ENCODE peak calls at places on chromosomes 16 and 17, in ten cellular contexts. Z, U, J, Y, W, X, L, I, A and F are unnamed samples.

GRCh38 chr16:62014534-62014933 is 21.7 kb downstream of the CDH8 start:
- DNase-seq in Z (no peak), J (no peak), U (no peak), W (no peak), L (no peak), Y (no peak), A (no peak), I (no peak), X (no peak), F (no peak)

GRCh38 chr17:10036511-10037061 is 131.5 kb upstream of the RCVRN start:
- DNase-seq in I (peak; percentile 74), Y (peak; percentile 77), A (no peak), X (no peak), L (no peak), J (no peak), U (peak; percentile 32), W (peak; percentile 67), Z (no peak), F (no peak)

GRCh38 chr17:76382803-76383644 is 1.4 kb upstream of the SPHK1 start:
- DNase-seq in I (no peak), W (peak; percentile 72), Y (peak; percentile 55), X (peak; percentile 77), A (peak; percentile 65), U (peak; percentile 65), J (no peak), L (no peak), Z (peak; percentile 83), F (no peak)

GRCh38 chr17:65181237-65182061 is 44.3 kb downstream of the RGS9 start:
- DNase-seq in A (no peak), L (no peak), X (no peak), J (no peak), U (no peak), Y (no peak), W (no peak), I (no peak), Z (no peak), F (no peak)

GRCh38 chr17:18380471-18381157 is 3.0 kb downstream of the EVPLL start:
- DNase-seq in Z (no peak), I (no peak), W (no peak), U (no peak), A (no peak), J (no peak), L (no peak), Y (no peak), X (no peak), F (no peak)

GRCh38 chr16:19014456-19014855 is 30.7 kb downstream of the TMC7 start:
- DNase-seq in A (peak; percentile 35), U (peak; percentile 36), J (no peak), X (no peak), W (no peak), I (no peak), Y (no peak), Z (no peak), L (no peak), F (no peak)

GRCh38 chr17:80790981-80791742 is 200.5 kb upstream of the CHMP6 start:
- DNase-seq in L (no peak), A (no peak), X (no peak), Y (no peak), I (no peak), U (no peak), J (no peak), Z (no peak), W (peak; percentile 10), F (no peak)

GRCh38 chr16:1152651-1153259 is at the start of gene CACNA1H:
- DNase-seq in Z (no peak), X (peak; percentile 86), W (no peak), U (peak; percentile 21), J (no peak), A (peak; percentile 61), L (no peak), I (no peak), Y (peak; percentile 51), F (peak; percentile 59)

GRCh38 chr17:9370464-9370863 is 205.2 kb downstream of the STX8 start:
- DNase-seq in Z (peak; percentile 59), L (no peak), X (no peak), I (no peak), J (no peak), U (no peak), W (no peak), Y (no peak), A (no peak), F (no peak)

GRCh38 chr16:23691483-23692189 is 12.9 kb downstream of the PLK1 start:
- DNase-seq in I (no peak), W (no peak), J (peak; percentile 53), Y (no peak), U (no peak), X (no peak), Z (no peak), A (no peak), L (no peak), F (no peak)

GRCh38 chr17:65261152-65261551 is 124.0 kb downstream of the RGS9 start:
- DNase-seq in U (no peak), A (no peak), I (no peak), Y (no peak), X (no peak), Z (no peak), L (no peak), J (no peak), W (no peak), F (no peak)

GRCh38 chr16:35911899-35912298 is 2452.5 kb downstream of the TP53TG3F start:
- DNase-seq in U (no peak), Z (no peak), X (no peak), I (no peak), A (no peak), L (no peak), J (no peak), Y (no peak), W (no peak), F (no peak)

GRCh38 chr16:35908152-35908551 is 2448.7 kb downstream of the TP53TG3F start:
- DNase-seq in Z (no peak), L (no peak), U (no peak), Y (no peak), J (no peak), I (no peak), A (no peak), W (no peak), X (no peak), F (no peak)

GRCh38 chr16:35908942-35909341 is 2449.5 kb downstream of the TP53TG3F start:
- DNase-seq in I (no peak), J (no peak), X (no peak), Z (no peak), L (no peak), U (no peak), W (no peak), Y (no peak), A (peak; percentile 21), F (no peak)

GRCh38 chr16:35910409-35910808 is 2451.0 kb downstream of the TP53TG3F start:
- DNase-seq in I (no peak), L (no peak), W (no peak), A (no peak), J (no peak), X (no peak), Z (no peak), U (no peak), Y (no peak), F (no peak)

GRCh38 chr16:35909351-35909954 is 2450.0 kb downstream of the TP53TG3F start:
- DNase-seq in L (no peak), I (no peak), Y (no peak), A (no peak), Z (no peak), X (no peak), J (no peak), W (no peak), U (no peak), F (no peak)
- H3K9me3 ChIP-seq in L (no peaks in the 10 kb centered on the region), I (no peaks in the 10 kb centered on the region), Y (no peaks in the 10 kb centered on the region), A (no peaks in the 10 kb centered on the region), Z (peaks cover 34% of the 10 kb centered on the region), X (peaks cover 17% of the 10 kb centered on the region), J (no peaks in the 10 kb centered on the region), W (peaks cover 82% of the 10 kb centered on the region), U (peaks cover 92% of the 10 kb centered on the region), F (no peaks in the 10 kb centered on the region)

GRCh38 chr17:22692801-22693171 is 1000.5 kb downstream of the KCNJ18 start:
- DNase-seq in L (no peak), Y (no peak), W (no peak), J (no peak), X (no peak), U (no peak), A (no peak), Z (no peak), I (no peak), F (no peak)
- H3K9me3 ChIP-seq in L (no peaks in the 10 kb centered on the region), Y (no peaks in the 10 kb centered on the region), W (peaks cover 53% of the 10 kb centered on the region), J (no peaks in the 10 kb centered on the region), X (peaks cover 37% of the 10 kb centered on the region), U (peaks cover 68% of the 10 kb centered on the region), A (no peaks in the 10 kb centered on the region), Z (peaks cover 33% of the 10 kb centered on the region), I (no peaks in the 10 kb centered on the region), F (no peaks in the 10 kb centered on the region)

DNA sequence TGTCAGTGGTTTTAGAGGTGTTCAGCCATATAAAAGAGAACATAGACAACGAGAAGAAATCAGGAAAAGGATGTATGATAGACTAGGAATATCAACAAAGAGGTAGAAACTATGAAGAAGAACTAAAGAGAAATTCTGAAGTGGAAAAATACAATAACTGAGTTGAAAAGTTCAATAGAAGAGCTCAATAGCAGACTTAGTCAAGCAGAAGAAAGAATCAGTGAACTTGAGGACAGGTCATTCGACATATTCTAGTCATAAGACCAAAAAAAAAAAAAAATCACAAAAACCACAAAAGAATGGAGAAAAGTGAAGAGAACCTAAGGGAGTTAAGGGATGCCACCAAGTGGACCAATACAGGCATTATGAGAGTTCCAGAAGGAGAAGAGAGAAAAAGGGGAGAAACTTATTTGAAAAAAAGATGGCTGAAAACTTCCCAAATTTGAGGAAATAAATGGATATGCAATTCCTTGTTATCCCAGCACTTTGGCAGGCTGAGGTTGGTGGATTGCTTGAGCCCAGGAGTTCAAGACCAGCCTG is 321.2 kb downstream of the ABCC12 start:
- DNase-seq in J (no peak), L (no peak), A (no peak), Y (no peak), W (no peak), I (no peak), Z (no peak), X (no peak), U (no peak), F (no peak)
- H3K9me3 ChIP-seq in J (peaks cover 13% of the 10 kb centered on the region), L (no peaks in the 10 kb centered on the region), A (peaks cover 3% of the 10 kb centered on the region), Y (peaks cover 16% of the 10 kb centered on the region), W (peaks cover 35% of the 10 kb centered on the region), I (no peaks in the 10 kb centered on the region), Z (no peaks in the 10 kb centered on the region), X (no peaks in the 10 kb centered on the region), U (peaks cover 21% of the 10 kb centered on the region), F (no peaks in the 10 kb centered on the region)

DNA sequence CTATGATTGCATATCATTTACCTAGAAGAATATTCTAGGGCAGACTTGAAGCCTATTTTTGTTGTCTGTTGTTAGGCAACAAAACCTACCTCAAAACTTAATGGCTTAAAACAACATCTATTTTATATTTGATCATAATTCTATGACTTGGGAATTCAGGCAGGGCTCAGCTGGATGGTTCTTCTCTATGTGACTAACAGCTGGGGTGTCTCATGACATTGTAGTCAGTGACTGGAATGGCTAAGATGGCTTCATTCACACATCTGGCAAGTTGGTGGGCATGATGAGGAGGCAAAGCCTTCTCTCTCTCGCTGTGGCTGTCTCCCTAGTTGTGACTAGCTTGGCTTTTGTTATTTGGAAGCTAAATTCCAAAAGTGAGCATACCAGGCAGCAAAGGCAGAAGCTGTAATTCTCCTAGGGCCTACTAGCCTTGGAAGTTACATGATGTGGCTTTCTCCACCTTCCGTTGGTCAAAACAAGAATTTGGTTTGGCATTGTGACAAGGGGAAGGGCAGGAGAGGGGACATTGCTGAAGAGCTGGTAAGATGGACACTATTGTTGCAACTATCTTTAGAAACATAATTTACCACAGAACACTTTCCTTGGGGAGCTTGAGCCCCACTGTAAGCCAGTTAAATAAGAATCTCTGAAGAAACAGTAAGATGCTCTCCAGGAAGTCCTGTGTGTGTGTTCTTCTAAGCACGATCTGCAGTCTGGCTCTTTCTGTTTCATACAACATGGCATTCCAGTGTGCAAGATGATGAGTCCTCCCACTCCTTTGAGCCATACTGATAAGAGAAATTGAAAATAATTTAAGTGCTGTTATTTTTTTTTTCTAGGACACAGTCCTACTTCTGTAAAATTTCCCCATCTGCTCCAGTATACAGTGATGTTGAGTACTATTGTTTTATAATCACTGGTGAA is 39.5 kb downstream of the ZNRF1 start:
- DNase-seq in Y (no peak), W (no peak), L (no peak), Z (no peak), J (no peak), U (no peak), A (no peak), X (no peak), I (no peak), F (no peak)
- H3K9me3 ChIP-seq in Y (no peaks in the 10 kb centered on the region), W (peaks cover 7% of the 10 kb centered on the region), L (no peaks in the 10 kb centered on the region), Z (peaks cover 9% of the 10 kb centered on the region), J (peaks cover 10% of the 10 kb centered on the region), U (peaks cover 9% of the 10 kb centered on the region), A (no peaks in the 10 kb centered on the region), X (no peaks in the 10 kb centered on the region), I (no peaks in the 10 kb centered on the region), F (no peaks in the 10 kb centered on the region)